ENCODE peak calls at places on chromosomes 4 and X, in six cellular contexts. A is K562, T is HepG2, W is SK-N-SH, E is H1, Q is GM12878. R is an unnamed sample.

GRCh38 chr4:120771907-120772306 is 150.6 kb downstream of the PRDM5 start:
- DNase-seq in Q (no peak), T (peak), A (no peak), E (no peak), W (no peak), R (no peak)

GRCh38 chrX:96703816-96704215 is 19.2 kb downstream of the DIAPH2 start:
- DNase-seq in A (no peak), E (no peak), W (no peak), T (no peak), Q (no peak), R (no peak)

GRCh38 chrX:129782706-129783105 is 3.0 kb downstream of the SASH3 start:
- DNase-seq in W (no peak), A (no peak), E (no peak), Q (no peak), T (no peak), R (no peak)

GRCh38 chr4:181897935-181898334 is 345.3 kb upstream of the TENM3 start:
- DNase-seq in T (no peak), Q (no peak), E (no peak), W (no peak), A (no peak), R (peak)

GRCh38 chrX:19839770-19840254 is 47.6 kb downstream of the SH3KBP1 start:
- DNase-seq in A (no peak), Q (peak), E (no peak), W (no peak), T (no peak), R (no peak)

GRCh38 chrX:123698979-123699378 is 33.9 kb downstream of the THOC2 start:
- DNase-seq in W (no peak), T (no peak), E (no peak), Q (no peak), A (no peak), R (no peak)

GRCh38 chr4:108466936-108467902 is 153.2 kb upstream of the RPL34 start:
- DNase-seq in A (no peak), W (no peak), Q (peak), E (no peak), T (no peak), R (no peak)

GRCh38 chrX:53223955-53224859 is 800 bp downstream of the KDM5C start:
- DNase-seq in Q (no peak), A (peak), E (peak), W (peak), T (peak), R (peak)

GRCh38 chr4:158094413-158095110 is 78.3 kb downstream of the GASK1B start:
- DNase-seq in Q (no peak), E (no peak), W (no peak), T (peak), A (no peak), R (peak)
- TF ChIP-seq JUND in Q (no peak), E (peak), W (peak), T (no peak), A (no peak), R (peak)

DNA sequence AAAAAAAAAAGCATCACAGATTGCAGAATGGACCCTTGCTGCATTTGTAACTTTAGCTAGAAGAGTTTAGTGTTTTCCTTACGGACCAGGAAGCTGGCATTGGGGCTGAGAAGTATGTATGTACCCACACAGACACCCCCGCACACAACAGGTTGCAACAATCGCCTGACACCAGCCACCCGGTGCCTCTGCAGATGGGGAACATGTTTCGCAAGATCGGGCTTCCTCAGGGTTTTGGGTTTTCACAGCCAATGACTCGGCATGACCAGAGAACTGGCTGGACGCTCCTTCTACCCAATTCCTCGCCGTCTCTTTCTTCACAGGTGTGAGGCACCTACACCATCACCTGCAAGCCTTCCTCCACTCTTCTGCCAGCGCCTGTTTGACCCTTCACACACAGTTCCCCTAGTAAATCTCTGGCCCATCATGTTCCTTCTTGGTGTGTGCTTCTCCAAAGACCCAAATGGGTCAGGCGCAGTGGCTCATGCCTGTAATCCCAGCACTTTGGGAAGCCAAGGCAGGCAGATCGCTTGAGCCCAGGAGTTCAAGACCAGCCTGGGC is 70.4 kb downstream of the DHRSX start:
- DNase-seq in W (no peak), E (no peak), Q (no peak), A (no peak), T (no peak), R (no peak)
- TF ChIP-seq JUND in W (no peak), E (no peak), Q (no peak), A (no peak), T (no peak), R (no peak)

GRCh38 chr4:105473340-105474109 is at the start of gene PPA2:
- DNase-seq in T (peak), W (peak), E (peak), A (peak), Q (peak), R (peak)

GRCh38 chr4:105471566-105472176 is 2.2 kb downstream of the PPA2 start:
- DNase-seq in E (peak), W (peak), A (peak), Q (peak), T (peak), R (peak)

GRCh38 chr4:105472871-105473339 is 957 bp downstream of the PPA2 start:
- DNase-seq in Q (peak), E (no peak), T (no peak), A (no peak), W (peak), R (no peak)

DNA sequence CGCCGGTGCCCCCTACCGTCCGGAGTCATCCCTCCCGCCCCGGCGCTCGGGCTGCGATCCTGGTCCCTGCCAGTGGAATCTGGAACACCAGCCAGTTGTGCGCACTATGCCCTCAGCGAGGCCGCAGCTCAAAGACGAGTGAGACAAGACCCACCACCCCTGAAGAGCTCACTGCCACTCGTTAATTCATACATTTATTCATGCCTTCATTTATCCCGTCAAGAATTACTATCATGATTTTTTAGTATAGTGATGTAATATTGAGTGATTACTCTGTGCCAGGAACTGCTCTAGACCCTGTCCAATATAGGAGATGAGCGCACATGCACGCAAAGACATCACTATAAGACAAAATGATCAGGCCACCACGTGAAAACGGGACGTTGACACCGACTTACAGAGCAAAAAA is 252 bp upstream of the PPA2 start:
- DNase-seq in Q (no peak), T (no peak), A (no peak), E (no peak), W (no peak), R (peak)
- TF ChIP-seq JUND in Q (no peak), T (no peak), A (no peak), E (peak), W (no peak), R (no peak)

DNA sequence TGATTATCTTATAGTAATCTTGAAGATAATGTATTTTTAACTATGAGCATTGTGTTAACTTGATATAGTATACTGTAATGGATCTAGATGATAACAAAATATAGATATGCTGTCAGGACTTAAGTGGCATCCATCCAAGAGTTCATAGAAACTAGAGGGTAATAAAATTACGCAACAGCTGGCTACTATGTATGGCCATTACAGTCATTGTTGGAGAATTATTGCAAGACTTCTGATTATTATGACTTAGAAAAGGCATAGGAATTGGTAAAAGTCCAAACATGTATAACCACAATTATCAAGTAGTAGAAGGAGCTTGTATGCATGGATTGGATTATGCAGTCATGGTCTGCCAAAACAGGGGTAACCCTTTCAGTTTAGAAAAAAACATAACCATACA is 9.5 kb downstream of the OGT start:
- DNase-seq in Q (no peak), E (no peak), A (no peak), T (no peak), W (no peak), R (no peak)
- TF ChIP-seq JUND in Q (no peak), E (no peak), A (no peak), T (no peak), W (no peak), R (no peak)

GRCh38 chr4:8593268-8594096 is 917 bp downstream of the CPZ start:
- DNase-seq in A (peak), E (peak), T (no peak), W (no peak), Q (no peak), R (no peak)

GRCh38 chr4:8591626-8592365 is 769 bp upstream of the CPZ start:
- DNase-seq in W (no peak), E (no peak), A (no peak), T (no peak), Q (no peak), R (no peak)

GRCh38 chr4:8591114-8591513 is 1.5 kb upstream of the CPZ start:
- DNase-seq in T (no peak), A (no peak), W (no peak), E (no peak), Q (no peak), R (no peak)

GRCh38 chr4:8594097-8595038 is 1.8 kb downstream of the CPZ start:
- DNase-seq in T (peak), A (peak), W (peak), Q (peak), E (peak), R (peak)

GRCh38 chr4:8592366-8593267 is at the start of gene CPZ:
- DNase-seq in T (peak), W (no peak), Q (no peak), E (peak), A (peak), R (peak)
- TF ChIP-seq JUND in T (no peak), W (no peak), Q (no peak), E (no peak), A (no peak), R (no peak)

R was measured in T47D.